ENCODE peak calls at places on chromosomes 7 and 10, in four cellular contexts. I, T, S and C are unnamed samples.

GRCh38 chr7:120806669-120807068 is 51.3 kb downstream of the TSPAN12 start:
- DNase-seq in I (no peak), S (no peak), T (no peak), C (no peak)

GRCh38 chr10:48608279-48608681 is 3.4 kb upstream of the ARHGAP22 start:
- DNase-seq in I (no peak), T (peak; percentile 44), S (peak; percentile 89), C (no peak)

GRCh38 chr10:3472705-3473078 is 300.1 kb upstream of the PITRM1 start:
- DNase-seq in T (no peak), S (no peak), I (no peak), C (no peak)

GRCh38 chr10:104300736-104301292 is 31.8 kb downstream of the GSTO2 start:
- DNase-seq in I (peak; percentile 67), T (no peak), S (no peak), C (peak; percentile 79)

GRCh38 chr10:30058570-30059132 is 735 bp downstream of the JCAD start:
- DNase-seq in S (peak; percentile 38), I (peak; percentile 15), T (no peak), C (no peak)

GRCh38 chr10:97858001-97858439 is 8.4 kb downstream of the GOLGA7B start:
- DNase-seq in S (no peak), T (no peak), I (no peak), C (no peak)

GRCh38 chr10:128419466-128420019 is 293.3 kb upstream of the MKI67 start:
- DNase-seq in S (no peak), T (no peak), I (no peak), C (peak; percentile 7)

GRCh38 chr7:155591055-155591750 is 44.8 kb upstream of the CNPY1 start:
- DNase-seq in S (no peak), I (no peak), T (no peak), C (no peak)

GRCh38 chr10:46531737-46532136 is 24.7 kb downstream of the GPRIN2 start:
- DNase-seq in T (no peak), I (no peak), S (no peak), C (no peak)

GRCh38 chr7:121330053-121330833 is 1.4 kb downstream of the WNT16 start:
- DNase-seq in T (no peak), S (peak; percentile 71), I (no peak), C (peak; percentile 31)

GRCh38 chr7:76206633-76207032 is 4.9 kb downstream of the SRRM3 start:
- DNase-seq in T (no peak), I (no peak), S (no peak), C (no peak)

GRCh38 chr10:58791137-58791536 is 278.5 kb downstream of the BICC1 start:
- DNase-seq in S (no peak), I (no peak), T (peak; percentile 9), C (no peak)

GRCh38 chr7:56079450-56080185 is 13.1 kb downstream of the PHKG1 start:
- DNase-seq in I (peak; percentile 79), S (peak; percentile 59), T (no peak), C (peak; percentile 46)

GRCh38 chr10:88361494-88361893 is 221.6 kb downstream of the RNLS start:
- DNase-seq in S (no peak), T (no peak), I (no peak), C (no peak)

GRCh38 chr7:133290041-133290440 is 37.2 kb downstream of the EXOC4 start:
- DNase-seq in T (no peak), I (no peak), S (no peak), C (no peak)

GRCh38 chr10:111098679-111099437 is 22.0 kb downstream of the ADRA2A start:
- DNase-seq in I (no peak), T (no peak), S (no peak), C (no peak)

GRCh38 chr7:111092406-111093160 is 1.7 kb downstream of the LRRN3 start:
- DNase-seq in T (no peak), S (no peak), I (no peak), C (no peak)

GRCh38 chr7:30285067-30285530 is 702 bp downstream of the ZNRF2 start:
- DNase-seq in S (peak; percentile 46), I (no peak), T (no peak), C (no peak)

GRCh38 chr7:82051641-82052040 is 281.8 kb upstream of the HGF start:
- DNase-seq in S (no peak), T (no peak), I (no peak), C (no peak)

GRCh38 chr10:132162590-132163277 is 24.0 kb upstream of the DPYSL4 start:
- DNase-seq in I (no peak), S (no peak), T (no peak), C (no peak)

GRCh38 chr10:70678757-70679489 is 6.6 kb downstream of the ADAMTS14 start:
- DNase-seq in I (no peak), S (no peak), T (no peak), C (no peak)

GRCh38 chr7:146961617-146962016 is 845.0 kb downstream of the CNTNAP2 start:
- DNase-seq in I (no peak), T (no peak), S (no peak), C (no peak)

GRCh38 chr10:71126432-71126831 is 85.9 kb upstream of the UNC5B start:
- DNase-seq in S (no peak), I (no peak), T (no peak), C (no peak)

GRCh38 chr10:99395750-99396445 is 34.5 kb downstream of the GOT1 start:
- DNase-seq in S (no peak), T (peak; percentile 63), I (no peak), C (peak; percentile 92)

GRCh38 chr7:151830121-151830815 is 46.6 kb downstream of the PRKAG2 start:
- DNase-seq in S (no peak), T (no peak), I (no peak), C (no peak)

GRCh38 chr7:131504157-131504899 is 52.1 kb downstream of the PODXL start:
- DNase-seq in S (no peak), T (no peak), I (no peak), C (no peak)
- H3K27ac ChIP-seq in S (peak overlapping the region; percentile 91), T (no peak overlapping the region), I (no peak overlapping the region), C (no peak overlapping the region)

GRCh38 chr10:8064436-8064835 is 9.9 kb downstream of the GATA3 start:
- DNase-seq in S (no peak), I (no peak), T (no peak), C (no peak)

GRCh38 chr10:8065651-8066050 is 11.2 kb downstream of the GATA3 start:
- DNase-seq in T (no peak), I (no peak), S (no peak), C (no peak)

GRCh38 chr10:8063935-8064334 is 9.4 kb downstream of the GATA3 start:
- DNase-seq in T (no peak), I (no peak), S (peak; percentile 47), C (no peak)

GRCh38 chr10:8061274-8062211 is 7.1 kb downstream of the GATA3 start:
- DNase-seq in T (no peak), I (no peak), S (peak; percentile 55), C (no peak)

DNA sequence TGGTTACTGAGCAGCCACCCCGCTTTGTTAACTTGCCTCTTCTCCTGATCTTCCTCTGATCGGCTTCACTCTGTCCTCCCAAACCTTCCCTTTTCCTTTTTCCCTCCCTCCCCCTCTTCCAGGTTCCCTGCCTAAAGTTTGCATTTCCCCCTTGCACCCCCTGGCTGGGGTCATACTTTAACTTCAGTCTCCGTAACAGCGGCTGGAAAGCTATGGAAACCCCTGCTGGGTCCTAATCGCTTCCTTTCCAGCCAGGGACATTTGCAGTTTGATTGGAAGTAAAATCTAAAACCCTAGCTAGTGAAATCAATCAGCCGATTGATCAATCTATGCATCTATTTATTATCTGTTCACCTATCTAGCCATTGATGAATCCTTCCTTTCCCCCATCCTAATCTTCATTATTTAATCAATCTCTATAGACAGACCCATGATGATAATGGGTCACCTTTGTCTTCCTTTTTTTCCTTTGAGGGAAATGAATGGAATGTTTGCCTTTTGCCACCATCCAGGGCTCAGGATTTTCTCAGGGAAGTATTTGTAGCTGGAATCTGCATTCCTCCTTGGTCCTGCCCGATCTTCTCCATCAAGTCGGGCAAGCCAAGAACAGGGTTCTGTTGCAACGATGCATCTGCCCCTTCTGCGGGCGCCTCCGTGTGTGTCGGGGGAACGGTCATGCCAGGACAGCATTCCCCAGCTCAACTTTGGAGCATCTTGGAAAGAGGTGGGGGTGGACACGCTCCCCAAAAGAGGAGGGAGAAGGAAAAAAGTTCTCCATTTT is 8.8 kb downstream of the GATA3 start:
- DNase-seq in T (no peak), S (peak; percentile 83), I (no peak), C (no peak)
- H3K4me3 ChIP-seq in T (no peak overlapping the region), S (peak overlapping the region; percentile 47), I (no peak overlapping the region), C (no peak overlapping the region)

DNA sequence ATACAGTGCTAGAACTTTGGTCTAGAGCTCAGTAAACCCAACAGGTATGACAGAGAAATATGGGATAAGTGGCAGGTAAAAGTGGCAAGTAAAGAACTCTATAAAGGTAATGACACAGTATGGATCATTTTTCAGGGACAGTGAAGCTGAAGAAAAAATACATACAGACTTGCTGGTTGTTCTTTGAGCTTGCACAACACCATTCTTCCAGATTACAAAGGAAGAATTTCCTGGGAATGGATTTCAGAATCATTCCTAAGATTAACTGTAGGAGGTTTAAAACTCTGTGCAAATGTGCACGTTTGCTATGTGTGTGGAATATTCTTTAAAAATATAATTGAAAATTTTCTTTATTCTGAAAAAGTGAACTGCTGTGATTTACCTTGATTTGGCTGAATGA is 36.0 kb downstream of the PHF14 start:
- DNase-seq in S (no peak), T (no peak), I (no peak), C (no peak)
- H3K27ac ChIP-seq in S (no peak overlapping the region), T (no peak overlapping the region), I (no peak overlapping the region), C (no peak overlapping the region)

GRCh38 chr10:7942311-7942710 is 112.2 kb upstream of the GATA3 start:
- DNase-seq in I (no peak), T (no peak), S (peak; percentile 26), C (no peak)

GRCh38 chr10:7945025-7945424 is 109.5 kb upstream of the GATA3 start:
- DNase-seq in I (no peak), S (no peak), T (no peak), C (no peak)

GRCh38 chr10:7942859-7943258 is 111.6 kb upstream of the GATA3 start:
- DNase-seq in S (peak; percentile 26), I (no peak), T (no peak), C (no peak)

GRCh38 chr10:7944537-7944936 is 110.0 kb upstream of the GATA3 start:
- DNase-seq in I (no peak), S (no peak), T (no peak), C (no peak)

GRCh38 chr10:7941576-7941975 is 112.9 kb upstream of the GATA3 start:
- DNase-seq in S (no peak), I (no peak), T (no peak), C (no peak)
- H3K4me3 ChIP-seq in S (no peak overlapping the region), I (no peak overlapping the region), T (no peak overlapping the region), C (no peak overlapping the region)

DNA sequence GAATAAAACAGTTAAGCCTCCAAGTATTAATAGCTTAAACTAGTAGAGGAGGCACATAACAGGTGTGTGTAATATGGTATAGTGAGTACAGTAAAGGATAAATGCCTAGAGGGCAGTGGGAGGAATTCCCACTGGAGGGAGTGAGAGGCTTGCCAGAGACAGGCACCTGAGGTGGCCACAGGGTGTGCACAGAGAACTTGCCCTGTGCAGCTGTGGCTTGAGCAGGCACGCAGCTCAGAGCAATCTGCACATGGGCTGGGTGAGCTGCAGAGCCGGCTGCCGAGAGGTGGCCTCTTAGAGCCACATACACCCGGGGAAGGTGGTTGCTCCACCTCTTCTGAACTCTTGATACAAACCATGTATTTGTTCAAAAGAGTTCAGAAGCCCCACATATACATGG is 237.1 kb downstream of the COBL start:
- DNase-seq in T (no peak), S (no peak), I (no peak), C (no peak)
- H3K27ac ChIP-seq in T (no peak overlapping the region), S (no peak overlapping the region), I (no peak overlapping the region), C (no peak overlapping the region)

GRCh38 chr7:47149208-47149864 is 432.6 kb downstream of the TNS3 start:
- DNase-seq in S (no peak), T (no peak), I (no peak), C (no peak)
- H3K4me3 ChIP-seq in S (no peak overlapping the region), T (no peak overlapping the region), I (no peak overlapping the region), C (no peak overlapping the region)